ENCODE peak calls at places on chromosomes 6 and 20, in seven cellular contexts. S, X, N, W, C, L and I are unnamed samples.

GRCh38 chr20:57849868-57850215 is 140.0 kb upstream of the PMEPA1 start:
- DNase-seq in S (no peak), X (peak; percentile 4), N (no peak), W (no peak), C (no peak), L (no peak), I (no peak)

GRCh38 chr20:20248620-20249200 is 119.2 kb upstream of the INSM1 start:
- DNase-seq in S (no peak), X (no peak), N (no peak), W (no peak), C (no peak), L (no peak), I (no peak)

GRCh38 chr20:17624551-17625245 is 54.8 kb downstream of the DSTN start:
- DNase-seq in S (no peak), X (no peak), N (no peak), W (no peak), C (no peak), L (peak; percentile 17), I (peak; percentile 40)

GRCh38 chr20:33251496-33251895 is 15.7 kb downstream of the BPIFA1 start:
- DNase-seq in S (no peak), X (no peak), N (no peak), W (no peak), C (no peak), L (no peak), I (no peak)

GRCh38 chr6:73200735-73201134 is 24.6 kb downstream of the KHDC1L start:
- DNase-seq in S (no peak), X (no peak), N (no peak), W (no peak), C (no peak), L (no peak), I (no peak)

GRCh38 chr20:3162080-3162611 is 2.5 kb upstream of the FASTKD5 start:
- DNase-seq in S (no peak), X (no peak), N (no peak), W (no peak), C (no peak), L (no peak), I (no peak)

GRCh38 chr6:166955865-166956443 is 396 bp downstream of the RNASET2 start:
- DNase-seq in S (no peak), X (no peak), N (no peak), W (no peak), C (no peak), L (no peak), I (no peak)

GRCh38 chr6:79436232-79436631 is 101.0 kb downstream of the LCA5 start:
- DNase-seq in S (no peak), X (no peak), N (no peak), W (no peak), C (peak; percentile 11), L (no peak), I (no peak)

GRCh38 chr6:53426544-53427270 is 78.0 kb upstream of the ELOVL5 start:
- DNase-seq in S (no peak), X (no peak), N (no peak), W (no peak), C (no peak), L (no peak), I (no peak)

GRCh38 chr6:34709386-34709785 is 12.8 kb upstream of the ILRUN start:
- DNase-seq in S (peak; percentile 79), X (no peak), N (peak; percentile 79), W (peak; percentile 19), C (peak; percentile 90), L (peak; percentile 81), I (no peak)

GRCh38 chr6:54992789-54993188 is 146.2 kb downstream of the FAM83B start:
- DNase-seq in S (no peak), X (peak; percentile 50), N (no peak), W (no peak), C (peak; percentile 39), L (no peak), I (no peak)

GRCh38 chr6:160421854-160422253 is 73.7 kb downstream of the SLC22A3 start:
- DNase-seq in S (peak; percentile 56), X (no peak), N (peak; percentile 25), W (no peak), C (peak; percentile 79), L (peak; percentile 90), I (no peak)

GRCh38 chr6:26125015-26125690 is 37.9 kb downstream of the HFE start:
- DNase-seq in S (no peak), X (no peak), N (peak; percentile 16), W (peak; percentile 38), C (no peak), L (peak; percentile 43), I (no peak)

GRCh38 chr20:45059022-45059728 is 41.8 kb downstream of the KCNS1 start:
- DNase-seq in S (no peak), X (no peak), N (no peak), W (no peak), C (peak; percentile 64), L (no peak), I (no peak)

GRCh38 chr20:18103497-18103896 is 34.2 kb upstream of the KAT14 start:
- DNase-seq in S (no peak), X (no peak), N (no peak), W (no peak), C (no peak), L (no peak), I (no peak)

GRCh38 chr20:31567380-31567720 is 37.7 kb upstream of the ID1 start:
- DNase-seq in S (no peak), X (no peak), N (no peak), W (no peak), C (no peak), L (no peak), I (no peak)
- TF ChIP-seq CTCF in S (no peak), X (no peak), N (no peak), W (no peak), C (no peak), L (no peak), I (no peak)

GRCh38 chr20:36478137-36478905 is 63.0 kb upstream of the MYL9 start:
- DNase-seq in S (no peak), X (no peak), N (no peak), W (no peak), C (no peak), L (no peak), I (no peak)
- TF ChIP-seq CTCF in S (no peak), X (no peak), N (no peak), W (no peak), C (no peak), L (no peak), I (no peak)

DNA sequence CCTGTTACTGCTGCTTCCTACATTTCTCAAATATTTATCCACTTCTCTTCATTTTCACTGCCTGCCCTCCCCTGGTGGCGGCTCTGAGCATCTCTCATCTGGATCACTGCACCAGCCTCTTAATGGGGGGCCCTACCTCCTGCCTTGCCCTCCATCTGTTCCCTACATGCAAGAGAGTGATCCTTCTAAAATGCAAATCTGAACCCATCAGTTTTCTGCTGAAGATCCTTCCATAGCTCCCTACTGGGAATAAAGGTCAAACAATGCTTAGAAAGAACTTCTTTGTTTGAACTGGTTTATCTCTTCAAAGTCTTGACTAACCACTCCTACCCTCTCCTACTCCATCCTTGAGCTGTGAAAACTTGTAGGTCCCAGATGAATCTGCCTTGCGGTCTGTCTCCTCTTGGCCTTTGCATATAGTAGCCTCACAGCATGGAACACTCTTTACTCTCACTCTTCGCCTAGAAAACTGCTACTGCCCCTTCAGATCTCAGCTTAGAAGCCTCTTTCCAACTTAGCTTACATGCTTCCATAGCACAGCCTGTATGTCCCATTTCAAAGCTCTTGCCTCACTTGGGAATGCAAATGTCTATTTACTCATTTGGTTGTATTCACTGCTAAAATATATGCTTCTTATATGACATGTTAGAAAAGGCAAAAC is 119.3 kb downstream of the QRSL1 start:
- DNase-seq in S (no peak), X (peak; percentile 48), N (no peak), W (no peak), C (no peak), L (no peak), I (no peak)
- TF ChIP-seq CTCF in S (no peak), X (peak; percentile 77), N (no peak), W (no peak), C (no peak), L (no peak), I (no peak)

GRCh38 chr6:165848099-165848461 is 185.0 kb upstream of the PDE10A start:
- DNase-seq in S (no peak), X (peak; percentile 55), N (no peak), W (no peak), C (no peak), L (no peak), I (no peak)
- TF ChIP-seq CTCF in S (no peak), X (peak; percentile 76), N (no peak), W (peak; percentile 28), C (no peak), L (no peak), I (no peak)

GRCh38 chr6:125787791-125788190 is 3.0 kb upstream of the NCOA7 start:
- DNase-seq in S (no peak), X (no peak), N (no peak), W (no peak), C (peak; percentile 78), L (peak; percentile 42), I (no peak)
- TF ChIP-seq CTCF in S (peak; percentile 47), X (peak; percentile 14), N (peak; percentile 41), W (peak; percentile 41), C (peak; percentile 43), L (peak; percentile 11), I (peak; percentile 29)